ENCODE peak calls at places on chromosome 13, in seven cellular contexts. U is H1, Z is IMR-90, J is neuronal stem cell, T is trophoblast cell, P is H9, R is mesenchymal stem cell. Q is an unnamed sample.
A peak's percentile ranks its signal among the peaks of the same experiment; 100 is the strongest.

GRCh38 chr13:20230913-20231838 is 943 bp downstream of the GJB6 start:
- DNase-seq in U (peak; percentile 54), Z (no peak), J (no peak), T (peak; percentile 8), P (peak; percentile 54), R (no peak), Q (peak; percentile 17)

GRCh38 chr13:27355894-27356293 is 68.5 kb upstream of the GTF3A start:
- DNase-seq in U (no peak), Z (no peak), J (no peak), T (no peak), P (peak; percentile 55), R (no peak), Q (no peak)

GRCh38 chr13:39263531-39263930 is 225.3 kb downstream of the NHLRC3 start:
- DNase-seq in U (no peak), Z (no peak), J (no peak), T (no peak), P (no peak), R (no peak), Q (no peak)

GRCh38 chr13:84867246-84867645 is 932.0 kb downstream of the SLITRK6 start:
- DNase-seq in U (no peak), Z (no peak), J (no peak), T (peak; percentile 1), P (no peak), R (no peak), Q (peak; percentile 48)

GRCh38 chr13:73715114-73715909 is 418.9 kb downstream of the KLF12 start:
- DNase-seq in U (no peak), Z (no peak), J (no peak), T (peak; percentile 86), P (no peak), R (no peak), Q (no peak)

GRCh38 chr13:76349700-76350099 is 536.5 kb downstream of the KCTD12 start:
- DNase-seq in U (no peak), Z (no peak), J (no peak), T (no peak), P (no peak), R (no peak), Q (no peak)

GRCh38 chr13:73230714-73231113 is 171.9 kb downstream of the KLF5 start:
- DNase-seq in U (no peak), Z (no peak), J (no peak), T (no peak), P (no peak), R (no peak), Q (no peak)

GRCh38 chr13:45545686-45546409 is 69.7 kb downstream of the ERICH6B start:
- DNase-seq in U (no peak), Z (no peak), J (no peak), T (peak; percentile 86), P (no peak), R (no peak), Q (no peak)

GRCh38 chr13:59677966-59678814 is 485.5 kb downstream of the DIAPH3 start:
- DNase-seq in U (no peak), Z (peak; percentile 72), J (peak; percentile 40), T (peak; percentile 87), P (no peak), R (peak; percentile 69), Q (peak; percentile 64)

GRCh38 chr13:22229916-22230315 is 559.0 kb downstream of the FGF9 start:
- DNase-seq in U (no peak), Z (no peak), J (no peak), T (no peak), P (no peak), R (no peak), Q (no peak)

GRCh38 chr13:26628706-26629105 is 71.2 kb downstream of the WASF3 start:
- DNase-seq in U (no peak), Z (peak; percentile 40), J (no peak), T (peak; percentile 17), P (peak; percentile 42), R (no peak), Q (peak; percentile 63)

GRCh38 chr13:23870356-23871146 is 18.6 kb downstream of the MIPEP start:
- DNase-seq in U (no peak), Z (no peak), J (no peak), T (no peak), P (no peak), R (no peak), Q (no peak)

GRCh38 chr13:43766766-43767165 is 20.0 kb downstream of the ENOX1 start:
- DNase-seq in U (no peak), Z (no peak), J (no peak), T (no peak), P (no peak), R (no peak), Q (no peak)

GRCh38 chr13:40130871-40131636 is 475.6 kb downstream of the COG6 start:
- DNase-seq in U (no peak), Z (no peak), J (no peak), T (peak; percentile 52), P (no peak), R (peak; percentile 69), Q (peak; percentile 54)

GRCh38 chr13:99214232-99214631 is 13.6 kb downstream of the UBAC2 start:
- DNase-seq in U (no peak), Z (no peak), J (no peak), T (no peak), P (no peak), R (no peak), Q (no peak)

GRCh38 chr13:113926301-113926761 is 47.5 kb downstream of the C13orf46 start:
- DNase-seq in U (no peak), Z (peak; percentile 60), J (no peak), T (no peak), P (peak; percentile 17), R (peak; percentile 62), Q (no peak)

GRCh38 chr13:52454459-52454824 is 836 bp upstream of the CKAP2 start:
- DNase-seq in U (no peak), Z (peak; percentile 8), J (no peak), T (peak; percentile 6), P (peak; percentile 27), R (peak; percentile 6), Q (peak; percentile 3)

GRCh38 chr13:111227405-111227804 is 93.0 kb upstream of the TEX29 start:
- DNase-seq in U (no peak), Z (peak; percentile 52), J (no peak), T (no peak), P (no peak), R (no peak), Q (no peak)

GRCh38 chr13:111228262-111229144 is 91.9 kb upstream of the TEX29 start:
- DNase-seq in U (no peak), Z (peak; percentile 34), J (no peak), T (no peak), P (no peak), R (peak; percentile 74), Q (peak; percentile 74)

GRCh38 chr13:111232191-111232590 is 88.3 kb upstream of the TEX29 start:
- DNase-seq in U (no peak), Z (no peak), J (no peak), T (no peak), P (no peak), R (no peak), Q (no peak)

GRCh38 chr13:111233080-111233479 is 87.4 kb upstream of the TEX29 start:
- DNase-seq in U (no peak), Z (peak; percentile 44), J (no peak), T (no peak), P (no peak), R (no peak), Q (no peak)

DNA sequence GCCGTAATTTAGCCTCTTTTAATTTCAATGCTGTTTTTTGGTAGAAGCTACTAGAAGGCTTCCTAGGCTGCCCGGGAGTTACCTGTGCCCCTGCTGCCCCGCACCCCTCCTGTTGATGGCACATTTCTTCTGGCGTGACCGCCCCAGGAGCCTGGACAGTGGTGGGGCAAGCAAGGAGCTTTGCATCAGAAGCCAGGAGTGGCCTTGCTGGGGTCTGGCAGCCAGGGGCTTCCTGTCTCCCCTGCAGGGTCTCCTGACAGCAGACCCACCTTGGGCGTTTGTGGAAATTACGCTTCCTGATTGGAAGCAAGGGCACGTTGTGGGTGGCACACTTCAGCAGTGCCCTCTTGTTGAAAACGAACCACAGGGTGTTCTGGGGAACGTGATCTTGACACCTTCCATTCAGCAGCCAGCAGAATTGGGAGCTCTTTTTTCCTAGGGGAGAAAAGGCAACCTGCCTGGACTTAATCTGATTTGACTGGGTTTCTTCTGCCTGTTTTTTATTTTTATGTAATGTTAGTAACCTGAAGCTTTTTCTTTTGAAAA is 90.0 kb upstream of the TEX29 start:
- DNase-seq in U (no peak), Z (no peak), J (no peak), T (no peak), P (no peak), R (no peak), Q (no peak)
- H2BK120ac ChIP-seq in U (no peak overlapping the region), Z (no peak overlapping the region), J (no peak overlapping the region), T (no peak overlapping the region), P (no peak overlapping the region), R (no peak overlapping the region), Q (no peak overlapping the region)

GRCh38 chr13:106963151-106963550 is 395.2 kb upstream of the ARGLU1 start:
- DNase-seq in U (no peak), Z (no peak), J (no peak), T (no peak), P (no peak), R (no peak), Q (no peak)
- H2BK120ac ChIP-seq in U (no peak overlapping the region), Z (no peak overlapping the region), J (no peak overlapping the region), T (no peak overlapping the region), P (no peak overlapping the region), R (no peak overlapping the region), Q (no peak overlapping the region)

DNA sequence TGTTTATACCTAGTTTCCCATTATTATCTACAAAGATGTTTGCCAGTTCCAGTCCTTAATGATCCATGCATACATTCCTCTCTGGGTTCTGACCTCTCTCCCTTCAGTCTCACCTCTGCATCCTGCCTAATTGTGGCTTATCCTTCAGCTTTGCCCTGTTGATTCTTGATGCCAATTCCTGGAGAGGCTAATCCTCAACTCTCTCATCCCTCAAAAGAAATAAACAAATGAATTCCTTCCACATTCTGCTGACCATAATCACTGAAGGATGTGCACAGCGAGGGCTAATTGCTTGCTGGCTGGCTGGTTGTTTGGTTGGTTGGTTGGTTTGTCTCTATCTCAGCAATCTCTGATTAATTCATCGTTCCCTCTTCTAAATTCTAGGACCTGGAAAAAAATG is 113.8 kb downstream of the IRS2 start:
- DNase-seq in U (no peak), Z (peak; percentile 19), J (peak; percentile 82), T (no peak), P (no peak), R (peak; percentile 80), Q (no peak)
- H2BK120ac ChIP-seq in U (no peak overlapping the region), Z (no peak overlapping the region), J (no peak overlapping the region), T (no peak overlapping the region), P (no peak overlapping the region), R (no peak overlapping the region), Q (no peak overlapping the region)

GRCh38 chr13:47004552-47004951 is 107.7 kb upstream of the HTR2A start:
- DNase-seq in U (no peak), Z (no peak), J (no peak), T (no peak), P (no peak), R (no peak), Q (peak; percentile 24)

GRCh38 chr13:47005761-47006414 is 109.0 kb upstream of the HTR2A start:
- DNase-seq in U (no peak), Z (peak; percentile 22), J (no peak), T (no peak), P (no peak), R (no peak), Q (no peak)

GRCh38 chr13:47004022-47004421 is 107.2 kb upstream of the HTR2A start:
- DNase-seq in U (no peak), Z (peak; percentile 10), J (no peak), T (no peak), P (no peak), R (peak; percentile 20), Q (peak; percentile 75)

DNA sequence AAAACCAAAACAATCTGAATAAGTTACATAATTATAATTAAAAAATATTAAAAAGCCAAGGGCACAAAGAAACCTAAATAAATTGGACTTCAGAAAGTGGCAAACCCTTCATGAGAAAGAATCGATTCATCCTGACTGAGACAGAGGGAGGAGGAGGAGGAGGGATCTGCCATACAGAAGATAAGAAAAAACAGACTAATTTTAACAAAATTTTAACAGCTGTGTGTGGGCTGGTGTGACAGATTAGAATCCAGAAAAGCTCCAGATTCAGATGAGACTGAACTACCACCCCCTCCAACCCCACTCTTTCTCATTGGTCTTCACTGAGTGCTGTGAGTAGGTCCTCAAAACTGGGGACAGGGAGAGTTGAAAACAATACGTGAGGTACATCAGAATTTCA is 111.5 kb upstream of the HTR2A start:
- DNase-seq in U (no peak), Z (no peak), J (no peak), T (no peak), P (no peak), R (no peak), Q (no peak)
- H2BK120ac ChIP-seq in U (no peak overlapping the region), Z (no peak overlapping the region), J (no peak overlapping the region), T (no peak overlapping the region), P (no peak overlapping the region), R (no peak overlapping the region), Q (no peak overlapping the region)